ENCODE peak calls at places on chromosomes 3 and 15, in six cellular contexts. N, P, C, A, B and K are unnamed samples.

GRCh38 chr15:101210058-101210457 is 41.8 kb downstream of the CHSY1 start:
- DNase-seq in N (no peak), P (no peak), C (no peak), A (no peak), B (no peak), K (no peak)

GRCh38 chr3:130508970-130509369 is 8.0 kb upstream of the COL6A6 start:
- DNase-seq in N (peak; percentile 20), P (no peak), C (peak; percentile 26), A (no peak), B (no peak), K (peak; percentile 15)

GRCh38 chr15:81723758-81724157 is 322.1 kb downstream of the MEX3B start:
- DNase-seq in N (no peak), P (no peak), C (no peak), A (no peak), B (no peak), K (no peak)

GRCh38 chr15:95622843-95623242 is 707.7 kb upstream of the NR2F2 start:
- DNase-seq in N (no peak), P (no peak), C (no peak), A (no peak), B (no peak), K (no peak)

GRCh38 chr3:141729240-141729639 is 8.9 kb upstream of the RNF7 start:
- DNase-seq in N (peak; percentile 21), P (no peak), C (no peak), A (no peak), B (no peak), K (no peak)

GRCh38 chr3:194246709-194247349 is 104.3 kb downstream of the CPN2 start:
- DNase-seq in N (no peak), P (no peak), C (no peak), A (no peak), B (no peak), K (no peak)

GRCh38 chr3:30915782-30916181 is 21.3 kb upstream of the GADL1 start:
- DNase-seq in N (no peak), P (no peak), C (no peak), A (no peak), B (no peak), K (no peak)

GRCh38 chr15:89106200-89106599 is 17.9 kb downstream of the ABHD2 start:
- DNase-seq in N (no peak), P (no peak), C (no peak), A (no peak), B (no peak), K (no peak)

GRCh38 chr3:43273429-43273828 is 12.9 kb upstream of the SNRK start:
- DNase-seq in N (no peak), P (no peak), C (no peak), A (no peak), B (no peak), K (no peak)

GRCh38 chr15:70563561-70564095 is 199.7 kb downstream of the UACA start:
- DNase-seq in N (no peak), P (peak; percentile 11), C (no peak), A (no peak), B (no peak), K (no peak)

GRCh38 chr3:38497026-38497425 is 886 bp downstream of the EXOG start:
- DNase-seq in N (no peak), P (no peak), C (no peak), A (no peak), B (no peak), K (no peak)

GRCh38 chr3:193805448-193805847 is 212.4 kb downstream of the OPA1 start:
- DNase-seq in N (no peak), P (peak; percentile 67), C (no peak), A (no peak), B (no peak), K (peak; percentile 82)

GRCh38 chr3:89358281-89358680 is 250.9 kb downstream of the EPHA3 start:
- DNase-seq in N (no peak), P (no peak), C (no peak), A (no peak), B (no peak), K (no peak)

GRCh38 chr3:76958231-76958630 is 81.7 kb upstream of the ROBO2 start:
- DNase-seq in N (no peak), P (no peak), C (no peak), A (no peak), B (no peak), K (no peak)

GRCh38 chr3:18126772-18127171 is 298.4 kb downstream of the SATB1 start:
- DNase-seq in N (no peak), P (no peak), C (no peak), A (no peak), B (no peak), K (no peak)

GRCh38 chr3:149657458-149657795 is 398 bp downstream of the WWTR1 start:
- DNase-seq in N (peak; percentile 71), P (peak; percentile 33), C (peak; percentile 72), A (no peak), B (no peak), K (peak; percentile 47)

GRCh38 chr3:65177879-65178484 is 490.2 kb upstream of the ADAMTS9 start:
- DNase-seq in N (no peak), P (no peak), C (no peak), A (no peak), B (no peak), K (no peak)

GRCh38 chr15:96544162-96544756 is 213.8 kb downstream of the NR2F2 start:
- DNase-seq in N (peak; percentile 15), P (no peak), C (no peak), A (no peak), B (no peak), K (no peak)

GRCh38 chr15:40499931-40500330 is 29.1 kb downstream of the CHST14 start:
- DNase-seq in N (no peak), P (no peak), C (no peak), A (no peak), B (no peak), K (no peak)

GRCh38 chr3:46062679-46063078 is 35.4 kb upstream of the XCR1 start:
- DNase-seq in N (no peak), P (no peak), C (no peak), A (no peak), B (no peak), K (no peak)

GRCh38 chr15:72604794-72605193 is 49.7 kb upstream of the GOLGA6B start:
- DNase-seq in N (peak; percentile 83), P (no peak), C (no peak), A (no peak), B (no peak), K (no peak)

GRCh38 chr3:34140606-34141005 is 342.2 kb downstream of the PDCD6IP start:
- DNase-seq in N (no peak), P (no peak), C (no peak), A (no peak), B (no peak), K (no peak)

GRCh38 chr3:50164056-50164455 is 8.9 kb downstream of the SEMA3F start:
- DNase-seq in N (no peak), P (peak; percentile 92), C (peak; percentile 59), A (no peak), B (no peak), K (peak; percentile 83)

GRCh38 chr15:78243076-78243475 is 8.7 kb upstream of the ACSBG1 start:
- DNase-seq in N (no peak), P (no peak), C (no peak), A (no peak), B (no peak), K (no peak)

GRCh38 chr15:27725733-27726132 is 373.4 kb downstream of the OCA2 start:
- DNase-seq in N (no peak), P (no peak), C (no peak), A (no peak), B (no peak), K (no peak)

GRCh38 chr3:34238407-34238806 is 440.0 kb downstream of the PDCD6IP start:
- DNase-seq in N (no peak), P (no peak), C (no peak), A (no peak), B (no peak), K (no peak)

GRCh38 chr15:70379938-70380337 is 282.2 kb upstream of the TLE3 start:
- DNase-seq in N (no peak), P (no peak), C (no peak), A (no peak), B (no peak), K (no peak)

GRCh38 chr15:69540622-69541021 is 88.0 kb downstream of the RPLP1 start:
- DNase-seq in N (no peak), P (no peak), C (peak; percentile 14), A (no peak), B (peak; percentile 25), K (no peak)

GRCh38 chr3:42229942-42230688 is 35.9 kb downstream of the CCK start:
- DNase-seq in N (peak; percentile 86), P (no peak), C (no peak), A (no peak), B (no peak), K (no peak)

GRCh38 chr3:48226959-48227358 is 3.7 kb downstream of the CAMP start:
- DNase-seq in N (no peak), P (no peak), C (no peak), A (no peak), B (no peak), K (no peak)

GRCh38 chr3:101720851-101721649 is 3.4 kb upstream of the CEP97 start:
- DNase-seq in N (no peak), P (no peak), C (no peak), A (no peak), B (no peak), K (no peak)

GRCh38 chr3:96719921-96720320 is 94.5 kb upstream of the EPHA6 start:
- DNase-seq in N (no peak), P (no peak), C (no peak), A (no peak), B (no peak), K (no peak)

GRCh38 chr3:190534386-190534785 is 20.5 kb downstream of the IL1RAP start:
- DNase-seq in N (no peak), P (no peak), C (no peak), A (no peak), B (no peak), K (no peak)

GRCh38 chr3:157460253-157460652 is 23.6 kb downstream of the PTX3 start:
- DNase-seq in N (no peak), P (no peak), C (no peak), A (no peak), B (no peak), K (no peak)

GRCh38 chr3:185150561-185150960 is 2.3 kb downstream of the C3orf70 start:
- DNase-seq in N (no peak), P (no peak), C (no peak), A (no peak), B (no peak), K (no peak)

GRCh38 chr3:61768284-61769012 is 207.1 kb downstream of the PTPRG start:
- DNase-seq in N (no peak), P (no peak), C (no peak), A (no peak), B (no peak), K (no peak)

GRCh38 chr15:33068007-33068441 is 126.5 kb downstream of the FMN1 start:
- DNase-seq in N (peak; percentile 57), P (peak; percentile 87), C (peak; percentile 91), A (no peak), B (no peak), K (peak; percentile 86)

GRCh38 chr3:15803913-15804312 is 6.1 kb upstream of the ANKRD28 start:
- DNase-seq in N (no peak), P (no peak), C (no peak), A (no peak), B (no peak), K (no peak)